ENCODE peak calls at places on chromosomes 12 and 14, in nine cellular contexts. A is activated B cell treated with CpG ODN at 0.5 μM for 24 hours, C is fibroblast of lung, L is Calu3, D is psoas muscle, H is right lobe of liver, B is tibial nerve, P is breast epithelium, U is astrocyte of the cerebellum. M is an unnamed sample.

GRCh38 chr12:92543359-92543758 is 159.4 kb upstream of the PLEKHG7 start:
- DNase-seq in D (no peak), H (no peak), P (peak), C (no peak), U (no peak), A (no peak), L (peak), B (no peak), M (no peak)

GRCh38 chr14:55721353-55721752 is 141.3 kb downstream of the KTN1 start:
- DNase-seq in B (no peak), D (no peak), L (peak), C (peak), P (no peak), U (peak), H (no peak), A (no peak), M (no peak)

GRCh38 chr14:91009501-91010152 is 50.8 kb downstream of the RPS6KA5 start:
- DNase-seq in U (no peak), H (no peak), B (no peak), D (no peak), C (no peak), P (no peak), A (no peak), L (no peak), M (no peak)

GRCh38 chr14:64755661-64756265 is 51.5 kb downstream of the PLEKHG3 start:
- DNase-seq in H (no peak), C (peak), D (no peak), A (no peak), P (no peak), U (no peak), L (no peak), B (no peak), M (no peak)

GRCh38 chr12:30795660-30796507 is 41.1 kb upstream of the CAPRIN2 start:
- DNase-seq in D (peak), P (peak), L (peak), A (peak), U (peak), C (peak), H (peak), B (no peak), M (peak)

GRCh38 chr14:99035712-99036593 is 236.0 kb downstream of the BCL11B start:
- DNase-seq in U (peak), D (peak), C (peak), H (peak), L (peak), B (peak), A (no peak), P (peak), M (peak)

GRCh38 chr12:45745861-45746277 is 16.4 kb downstream of the ARID2 start:
- DNase-seq in D (no peak), U (no peak), C (peak), A (no peak), H (no peak), L (no peak), P (no peak), B (no peak), M (no peak)

GRCh38 chr12:2225736-2226135 is 172.9 kb downstream of the CACNA1C start:
- DNase-seq in P (no peak), C (no peak), A (no peak), L (no peak), D (no peak), H (no peak), U (no peak), B (no peak), M (no peak)

GRCh38 chr12:99110866-99111265 is 465.8 kb downstream of the APAF1 start:
- DNase-seq in P (no peak), U (no peak), H (no peak), C (no peak), D (no peak), A (no peak), L (no peak), B (no peak), M (no peak)

GRCh38 chr12:7917392-7918267 is 18.4 kb downstream of the SLC2A3 start:
- DNase-seq in C (no peak), D (no peak), U (no peak), B (no peak), H (no peak), P (no peak), L (no peak), A (no peak), M (no peak)

GRCh38 chr12:31959701-31960391 is 631 bp downstream of the RESF1 start:
- DNase-seq in B (peak), P (peak), C (peak), H (peak), L (peak), A (no peak), D (peak), U (peak), M (no peak)

GRCh38 chr12:120115692-120116442 is 686 bp downstream of the RAB35 start:
- DNase-seq in U (no peak), P (no peak), C (no peak), L (peak), A (no peak), B (no peak), D (no peak), H (no peak), M (peak)

GRCh38 chr14:99821519-99822165 is 28.4 kb downstream of the EML1 start:
- DNase-seq in B (no peak), A (no peak), D (no peak), L (peak), C (peak), P (no peak), H (no peak), U (peak), M (no peak)

GRCh38 chr14:61269321-61270083 is 11.6 kb downstream of the TMEM30B start:
- DNase-seq in H (peak), C (peak), D (peak), L (peak), B (peak), P (peak), A (peak), U (peak), M (peak)

GRCh38 chr12:49233842-49234526 is 30.9 kb upstream of the TUBA1C start:
- DNase-seq in C (peak), B (peak), D (peak), P (no peak), A (peak), H (peak), U (no peak), L (no peak), M (peak)

GRCh38 chr12:72346331-72346944 is 74.3 kb downstream of the TRHDE start:
- DNase-seq in B (peak), A (no peak), P (no peak), U (peak), L (peak), D (peak), H (peak), C (peak), M (no peak)

GRCh38 chr14:99078426-99078825 is 193.6 kb downstream of the BCL11B start:
- DNase-seq in L (no peak), C (no peak), D (no peak), B (no peak), U (no peak), A (no peak), P (no peak), H (no peak), M (no peak)

GRCh38 chr12:46439793-46440511 is 67.4 kb upstream of the SLC38A2 start:
- DNase-seq in P (no peak), D (no peak), C (peak), A (no peak), U (no peak), L (no peak), B (no peak), H (no peak), M (no peak)

GRCh38 chr12:95790912-95791849 is 617 bp upstream of the NTN4 start:
- DNase-seq in C (peak), H (peak), B (no peak), U (no peak), L (peak), D (peak), P (peak), A (peak), M (peak)

GRCh38 chr12:91109148-91109564 is 2.1 kb downstream of the LUM start:
- DNase-seq in B (peak), H (peak), C (peak), P (peak), L (peak), D (peak), A (no peak), U (no peak), M (peak)

GRCh38 chr14:54815016-54815415 is 87.6 kb downstream of the GCH1 start:
- DNase-seq in B (no peak), P (no peak), A (no peak), H (no peak), C (peak), U (no peak), D (peak), L (peak), M (no peak)

GRCh38 chr12:108649668-108650067 is 16.0 kb upstream of the SELPLG start:
- DNase-seq in U (peak), B (no peak), D (no peak), P (peak), L (no peak), C (peak), A (no peak), H (no peak), M (no peak)

GRCh38 chr14:55715889-55716288 is 135.9 kb downstream of the KTN1 start:
- DNase-seq in B (peak), D (peak), C (peak), P (peak), H (no peak), A (no peak), L (no peak), U (peak), M (no peak)

GRCh38 chr14:62158779-62159178 is 396.6 kb downstream of the SNAPC1 start:
- DNase-seq in H (no peak), P (no peak), U (no peak), C (peak), L (no peak), A (no peak), D (no peak), B (no peak), M (no peak)

GRCh38 chr12:107925125-107925524 is 150.6 kb downstream of the ASCL4 start:
- DNase-seq in C (no peak), A (no peak), B (no peak), D (no peak), U (no peak), P (no peak), H (no peak), L (no peak), M (no peak)

GRCh38 chr14:101625336-101626097 is 64.2 kb downstream of the DIO3 start:
- DNase-seq in U (no peak), P (no peak), C (no peak), L (no peak), A (no peak), B (no peak), D (no peak), H (no peak), M (no peak)

GRCh38 chr12:109744991-109745942 is 31.6 kb downstream of the FAM222A start:
- DNase-seq in B (no peak), H (peak), U (no peak), P (peak), C (no peak), A (no peak), D (no peak), L (peak), M (peak)

GRCh38 chr12:98799411-98799810 is 154.3 kb downstream of the APAF1 start:
- DNase-seq in H (no peak), P (no peak), B (no peak), L (no peak), C (no peak), U (no peak), D (no peak), A (no peak), M (no peak)

GRCh38 chr12:8697120-8697475 is 693 bp upstream of the RIMKLB start:
- DNase-seq in U (no peak), C (peak), A (no peak), H (no peak), P (no peak), B (no peak), D (no peak), L (no peak), M (no peak)

GRCh38 chr12:50618864-50619609 is 114.3 kb downstream of the DIP2B start:
- DNase-seq in U (no peak), B (no peak), P (no peak), C (peak), H (no peak), D (no peak), A (no peak), L (peak), M (no peak)

GRCh38 chr12:50620975-50621360 is 116.2 kb downstream of the DIP2B start:
- DNase-seq in B (no peak), U (no peak), C (no peak), D (no peak), L (no peak), H (no peak), A (no peak), P (no peak), M (no peak)

GRCh38 chr12:50621435-50622304 is 116.9 kb downstream of the DIP2B start:
- DNase-seq in D (no peak), P (no peak), L (no peak), B (no peak), A (no peak), C (peak), U (no peak), H (no peak), M (no peak)

GRCh38 chr12:50619610-50619958 is 114.8 kb downstream of the DIP2B start:
- DNase-seq in P (no peak), U (no peak), H (no peak), D (no peak), L (no peak), B (no peak), A (no peak), C (no peak), M (no peak)

DNA sequence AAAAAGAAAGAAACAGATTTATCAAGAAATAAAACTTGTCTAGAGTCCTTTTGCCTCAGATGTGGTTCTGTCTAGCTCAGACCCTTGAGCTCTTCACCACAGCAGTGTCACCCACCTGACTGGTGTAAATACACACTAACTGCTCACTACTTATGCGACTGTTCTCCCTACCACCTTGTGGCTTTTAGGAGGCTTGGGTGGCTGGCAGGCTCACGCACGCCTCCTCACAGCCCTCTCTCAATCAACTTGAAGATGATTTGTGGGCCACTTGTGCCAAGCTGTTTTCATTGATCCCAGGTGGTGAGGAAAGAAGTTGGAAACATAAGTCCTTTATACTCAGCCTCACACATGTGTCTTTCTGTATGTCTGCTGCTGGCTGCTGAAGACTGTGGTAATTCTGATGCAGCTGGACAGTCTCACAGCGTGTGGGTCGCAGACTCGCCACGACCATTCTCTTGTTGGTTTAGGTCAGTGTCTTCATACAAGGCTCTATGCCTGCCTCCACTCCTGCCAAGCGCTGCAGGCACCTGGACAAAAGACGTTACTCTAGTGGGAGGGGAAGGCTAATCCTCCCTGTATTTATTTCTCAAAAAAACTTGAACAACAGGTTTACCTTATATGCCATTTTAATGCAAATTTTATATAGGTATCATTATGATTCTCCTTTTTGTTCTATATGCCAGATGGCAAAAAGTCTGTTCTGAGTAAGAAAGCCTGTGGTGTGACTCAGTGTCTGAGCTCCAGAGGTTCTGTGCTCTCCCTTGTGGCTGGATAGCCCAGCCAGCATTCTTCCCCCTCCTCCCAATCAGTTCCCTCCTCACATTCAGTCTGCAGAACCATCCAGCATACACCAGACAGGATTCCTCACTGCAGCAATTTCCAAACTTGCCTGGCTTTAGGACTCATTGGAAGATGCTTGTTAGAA is 115.5 kb downstream of the DIP2B start:
- DNase-seq in A (no peak), D (no peak), H (no peak), L (no peak), B (no peak), P (no peak), U (peak), C (peak), M (no peak)
- TF ChIP-seq CTCF in A (no peak), D (no peak), H (no peak), L (no peak), B (no peak), P (no peak), U (peak), C (peak), M (no peak)

GRCh38 chr14:74418031-74418430 is 8.0 kb downstream of the SYNDIG1L start:
- DNase-seq in H (no peak), C (no peak), A (no peak), U (no peak), D (no peak), B (no peak), L (no peak), P (no peak), M (no peak)

GRCh38 chr14:74424606-74425005 is 1.4 kb downstream of the SYNDIG1L start:
- DNase-seq in H (peak), D (no peak), C (no peak), L (no peak), U (no peak), A (no peak), B (no peak), P (no peak), M (no peak)

GRCh38 chr14:74425525-74426201 is 347 bp downstream of the SYNDIG1L start:
- DNase-seq in H (peak), P (no peak), D (peak), A (peak), C (peak), U (no peak), B (no peak), L (peak), M (no peak)

GRCh38 chr14:74419086-74419485 is 6.9 kb downstream of the SYNDIG1L start:
- DNase-seq in A (no peak), U (no peak), B (no peak), D (no peak), P (no peak), L (no peak), H (no peak), C (no peak), M (no peak)

DNA sequence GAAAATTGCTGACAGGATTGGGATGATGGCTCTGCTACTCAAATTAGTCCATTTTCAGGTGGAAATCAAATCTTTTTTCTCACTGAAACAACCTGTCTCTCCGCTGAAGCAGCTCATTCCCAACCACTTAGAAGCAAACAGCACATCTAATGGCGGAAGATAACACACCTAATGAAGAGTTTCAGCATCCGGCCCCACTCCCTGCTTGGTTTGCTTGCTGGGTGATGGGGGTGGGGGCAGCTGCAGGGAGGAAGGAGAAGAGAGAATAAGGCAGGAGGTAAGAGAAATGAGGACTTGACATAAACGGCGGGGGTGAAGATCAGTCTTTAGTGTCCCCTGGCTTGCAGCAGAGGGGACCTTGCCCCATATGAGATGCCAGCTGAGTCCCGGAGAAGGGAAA is 4.0 kb downstream of the SYNDIG1L start:
- DNase-seq in H (no peak), A (no peak), D (no peak), L (no peak), C (no peak), B (no peak), P (no peak), U (no peak), M (no peak)
- TF ChIP-seq CTCF in H (no peak), A (no peak), D (no peak), L (no peak), C (no peak), B (no peak), P (no peak), U (no peak), M (no peak)

GRCh38 chr14:92382677-92383076 is 59.7 kb downstream of the SLC24A4 start:
- DNase-seq in U (no peak), H (no peak), L (peak), D (no peak), C (no peak), A (no peak), B (no peak), P (no peak), M (no peak)
- TF ChIP-seq CTCF in U (peak), H (peak), L (peak), D (no peak), C (peak), A (no peak), B (no peak), P (no peak), M (peak)

GRCh38 chr12:24014240-24014639 is 64.8 kb upstream of the SOX5 start:
- DNase-seq in H (no peak), B (no peak), P (no peak), L (no peak), D (no peak), U (no peak), C (no peak), A (no peak), M (no peak)

GRCh38 chr12:24014853-24015590 is 65.6 kb upstream of the SOX5 start:
- DNase-seq in D (no peak), L (no peak), A (no peak), C (no peak), B (no peak), U (no peak), H (no peak), P (no peak), M (no peak)

GRCh38 chr12:24015771-24016170 is 66.3 kb upstream of the SOX5 start:
- DNase-seq in B (no peak), A (no peak), L (no peak), D (no peak), U (no peak), C (no peak), H (no peak), P (no peak), M (no peak)

GRCh38 chr12:24011927-24012326 is 62.5 kb upstream of the SOX5 start:
- DNase-seq in D (no peak), U (no peak), L (no peak), B (no peak), A (no peak), H (no peak), C (no peak), P (no peak), M (no peak)

GRCh38 chr12:24012528-24012927 is 63.1 kb upstream of the SOX5 start:
- DNase-seq in H (no peak), U (no peak), L (no peak), P (no peak), C (no peak), B (no peak), D (no peak), A (no peak), M (no peak)
- TF ChIP-seq CTCF in H (no peak), U (no peak), L (no peak), P (peak), C (peak), B (no peak), D (no peak), A (no peak), M (no peak)

DNA sequence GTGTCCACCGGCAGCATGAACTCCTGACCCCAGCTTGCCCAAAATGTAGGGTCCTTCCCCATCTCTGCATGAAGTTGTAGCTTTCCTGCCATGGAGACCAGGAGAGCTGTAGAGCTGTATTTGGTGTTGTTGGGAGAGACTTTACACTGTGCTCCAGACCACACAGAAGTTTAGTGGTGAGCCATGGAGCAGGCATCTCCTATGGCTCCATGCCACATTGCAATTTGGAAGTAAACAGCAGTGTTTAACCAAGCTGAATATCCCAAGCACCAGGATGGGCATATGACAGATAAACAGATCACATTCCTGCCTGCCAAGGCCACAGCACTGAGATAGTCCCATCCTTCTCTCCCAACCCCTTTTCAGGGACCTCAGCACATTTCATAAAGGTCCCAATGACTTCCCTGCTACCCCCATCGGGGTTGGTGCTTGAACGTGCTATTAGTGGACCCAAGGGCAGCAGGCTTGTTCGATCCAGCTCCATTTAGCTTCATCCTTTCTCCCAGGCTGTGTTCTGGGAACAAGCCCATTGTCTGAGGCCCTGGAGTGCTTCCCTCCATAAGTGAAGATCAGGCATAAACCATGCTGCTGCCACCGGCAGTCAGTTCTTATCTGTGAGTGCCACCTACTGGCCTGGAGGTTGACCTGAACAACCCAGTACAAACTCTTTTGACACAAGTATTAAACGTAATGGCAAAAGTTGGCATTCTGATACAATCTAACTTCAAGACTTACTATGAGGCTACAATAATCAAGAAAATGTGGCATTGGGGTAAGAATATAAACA is 172.3 kb upstream of the ATXN7L3B start:
- DNase-seq in P (no peak), H (no peak), C (peak), U (peak), D (no peak), A (no peak), L (peak), B (no peak), M (no peak)
- TF ChIP-seq CTCF in P (no peak), H (no peak), C (peak), U (peak), D (no peak), A (no peak), L (no peak), B (no peak), M (peak)

M was measured in upper lobe of right lung.